ENCODE peak calls at places on chromosomes 2 and 18, in five cellular contexts. Z, M, N, L and C are unnamed samples. For H3K36me3, the result is how much of the 10 kb centered on the place peaks cover.

GRCh38 chr2:73730810-73731209 is 6.3 kb downstream of the TPRKB start:
- DNase-seq in N (no peak), L (no peak), M (no peak), Z (no peak), C (no peak)

GRCh38 chr2:142280846-142281245 is 150.0 kb upstream of the LRP1B start:
- DNase-seq in M (no peak), Z (no peak), N (no peak), L (no peak), C (no peak)

GRCh38 chr2:19700861-19701585 is 200.8 kb downstream of the TTC32 start:
- DNase-seq in Z (no peak), M (no peak), L (no peak), N (no peak), C (no peak)

GRCh38 chr18:13726972-13727331 is 479 bp downstream of the RNMT start:
- DNase-seq in M (no peak), N (peak), L (peak), Z (peak), C (no peak)

GRCh38 chr2:230537531-230537976 is 121.6 kb downstream of the SP100 start:
- DNase-seq in M (no peak), Z (no peak), N (peak), L (no peak), C (peak)

GRCh38 chr18:26438980-26439379 is 109.4 kb downstream of the KCTD1 start:
- DNase-seq in Z (no peak), N (no peak), M (no peak), L (no peak), C (no peak)

GRCh38 chr2:178628590-178628989 is 148.3 kb downstream of the PLEKHA3 start:
- DNase-seq in L (no peak), M (no peak), Z (no peak), N (no peak), C (no peak)

GRCh38 chr2:165874445-165875039 is 79.0 kb downstream of the TTC21B start:
- DNase-seq in L (no peak), Z (no peak), M (peak), N (no peak), C (peak)

GRCh38 chr2:238910751-238911351 is 63.0 kb downstream of the TWIST2 start:
- DNase-seq in Z (peak), L (peak), N (no peak), M (no peak), C (no peak)

GRCh38 chr18:24731158-24731557 is 270.7 kb downstream of the HRH4 start:
- DNase-seq in L (no peak), N (no peak), M (no peak), Z (no peak), C (no peak)

GRCh38 chr2:43169987-43170732 is 56.2 kb downstream of the ZFP36L2 start:
- DNase-seq in M (no peak), N (peak), L (no peak), Z (no peak), C (peak)

GRCh38 chr2:222440670-222441422 is 16.5 kb downstream of the SGPP2 start:
- DNase-seq in N (no peak), M (no peak), Z (peak), L (no peak), C (no peak)

GRCh38 chr2:172358784-172359556 is 68.4 kb upstream of the ITGA6 start:
- DNase-seq in L (peak), N (no peak), M (no peak), Z (no peak), C (no peak)

GRCh38 chr2:233089851-233090250 is 29.7 kb downstream of the INPP5D start:
- DNase-seq in N (no peak), L (peak), M (no peak), Z (no peak), C (no peak)

GRCh38 chr2:214311031-214311533 is 99.8 kb upstream of the VWC2L start:
- DNase-seq in Z (no peak), L (no peak), N (peak), M (no peak), C (no peak)

GRCh38 chr18:48203961-48204666 is 205.1 kb downstream of the ZBTB7C start:
- DNase-seq in N (no peak), M (no peak), Z (no peak), L (peak), C (no peak)

GRCh38 chr2:25253153-25253617 is 84.8 kb upstream of the POMC start:
- DNase-seq in M (no peak), L (no peak), N (no peak), Z (no peak), C (no peak)

GRCh38 chr18:69567813-69568488 is 167.3 kb downstream of the DOK6 start:
- DNase-seq in Z (no peak), M (no peak), N (no peak), L (no peak), C (no peak)

GRCh38 chr2:71786291-71787107 is 333.1 kb downstream of the DYSF start:
- DNase-seq in M (no peak), Z (no peak), L (peak), N (no peak), C (no peak)

DNA sequence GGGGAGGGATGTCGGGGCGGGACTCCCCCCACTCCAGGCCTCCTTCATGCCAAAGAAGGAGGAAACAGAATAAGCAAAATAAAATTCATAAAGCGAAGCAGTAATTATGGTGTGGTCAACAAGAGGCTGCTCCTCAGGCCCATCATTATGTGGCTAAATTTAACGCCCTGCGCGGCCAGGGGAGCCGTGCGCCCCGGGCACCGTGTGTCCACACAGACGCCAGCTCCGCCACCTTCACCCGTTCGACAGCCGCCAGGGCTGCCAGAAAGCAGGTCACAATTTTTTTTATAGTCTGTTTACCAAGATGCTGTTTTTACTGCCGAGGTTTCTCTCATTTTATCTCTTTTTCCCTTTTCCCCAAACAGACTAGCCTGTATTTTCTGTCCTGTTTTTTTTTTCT is 31.0 kb downstream of the NHEJ1 start:
- DNase-seq in L (no peak), M (no peak), Z (no peak), N (no peak), C (no peak)
- H3K36me3 ChIP-seq in L (under half), M (under half), Z (under half), N (under half), C (under half)

GRCh38 chr2:208186465-208186864 is 3.4 kb downstream of the C2orf80 start:
- DNase-seq in Z (no peak), L (no peak), N (no peak), M (no peak), C (no peak)

GRCh38 chr2:208182835-208183234 is 7.0 kb downstream of the C2orf80 start:
- DNase-seq in M (no peak), L (no peak), Z (no peak), N (no peak), C (no peak)

GRCh38 chr2:208183937-208184336 is 5.9 kb downstream of the C2orf80 start:
- DNase-seq in M (no peak), Z (no peak), N (no peak), L (no peak), C (no peak)

GRCh38 chr2:208186921-208187320 is 2.9 kb downstream of the C2orf80 start:
- DNase-seq in M (no peak), L (no peak), N (no peak), Z (no peak), C (no peak)

DNA sequence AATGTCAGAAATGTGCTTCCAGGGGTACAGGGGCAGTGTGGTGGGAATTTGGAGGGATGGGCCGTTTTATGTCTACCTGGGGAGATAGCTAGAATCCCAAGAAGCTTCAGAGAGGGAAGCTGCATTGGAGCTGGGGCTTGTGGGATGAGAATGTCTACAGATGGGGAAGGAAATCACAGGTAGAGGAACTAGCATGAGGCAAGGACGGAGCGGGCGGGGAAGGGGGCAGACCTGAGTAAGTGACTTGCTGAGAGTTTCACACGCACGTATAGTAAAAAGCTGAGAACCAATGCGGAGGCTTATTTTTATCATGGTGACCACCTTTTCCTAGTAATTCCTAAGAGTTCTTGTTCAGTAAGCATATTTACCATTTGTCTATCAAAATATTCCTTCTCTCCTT is 6.3 kb downstream of the C2orf80 start:
- DNase-seq in N (no peak), L (no peak), Z (no peak), M (no peak), C (no peak)
- H3K4me3 ChIP-seq in N (no peak), L (peak), Z (no peak), M (no peak), C (no peak)

DNA sequence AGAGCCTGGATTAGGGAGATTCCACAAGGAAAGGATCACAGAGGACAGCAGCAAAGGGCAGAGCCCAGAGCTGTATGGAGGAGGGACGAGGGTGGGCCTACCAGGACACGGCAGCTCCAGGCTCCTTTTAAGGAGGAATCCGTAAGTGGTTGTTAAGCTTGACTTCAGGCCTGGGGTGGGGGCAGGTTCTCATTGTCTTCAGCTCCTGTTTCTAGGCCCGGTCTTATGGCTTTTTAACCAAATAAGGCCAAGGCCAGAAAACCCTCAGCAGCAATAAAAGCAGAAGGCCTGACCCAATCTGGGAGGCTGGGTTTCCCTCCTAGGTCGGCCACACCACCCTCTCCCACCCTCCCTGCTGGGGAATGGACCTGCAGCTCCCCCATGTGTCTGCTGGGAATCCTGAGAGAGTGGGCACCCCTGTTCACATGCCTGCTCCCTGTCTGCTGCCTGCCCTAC is 111.2 kb downstream of the PLB1 start:
- DNase-seq in L (no peak), N (no peak), Z (no peak), M (no peak), C (no peak)
- TF ChIP-seq CTCF in L (no peak), N (no peak), Z (no peak), M (peak), C (no peak)

DNA sequence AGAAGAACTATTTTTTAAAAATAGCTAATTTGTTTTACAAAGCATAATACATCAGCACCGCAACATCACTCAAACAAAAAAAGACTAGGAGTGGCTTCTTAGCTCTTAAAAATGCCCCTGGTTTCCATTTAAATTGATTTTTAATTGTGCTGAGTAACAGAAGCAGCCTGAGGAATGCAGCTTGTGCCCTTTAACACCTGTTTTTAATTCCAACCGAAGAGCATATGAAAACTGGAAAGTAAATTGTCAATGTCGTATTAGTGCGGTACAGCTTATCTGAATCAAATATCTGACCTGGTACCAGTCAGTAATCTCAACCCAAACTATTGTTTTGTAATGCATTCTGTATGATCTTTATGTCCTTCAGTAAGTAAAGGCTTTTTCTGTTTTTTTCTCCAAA is 13.2 kb upstream of the CD302 start:
- DNase-seq in L (no peak), M (no peak), N (no peak), Z (no peak), C (no peak)
- H3K36me3 ChIP-seq in L (under half), M (under half), N (under half), Z (under half), C (under half)